ENCODE peak calls at places on chromosomes 16 and 17, in seven cellular contexts. X is astrocyte of the spinal cord, K is HL-60, M is germinal center, T is T47D, U is T follicular helper cell, W is nucleus accumbens. G is an unnamed sample.

GRCh38 chr17:75814900-75815373 is 29.3 kb downstream of the UNC13D start:
- DNase-seq in X (peak; percentile 76), K (no peak), M (no peak), T (no peak), U (no peak), W (no peak), G (peak; percentile 88)

GRCh38 chr17:66578781-66579489 is 256.0 kb upstream of the CACNG5 start:
- DNase-seq in X (no peak), K (peak; percentile 63), M (no peak), T (no peak), U (no peak), W (no peak), G (no peak)

GRCh38 chr16:88647178-88648070 is 3.4 kb downstream of the CYBA start:
- DNase-seq in X (no peak), K (no peak), M (no peak), T (no peak), U (no peak), W (no peak), G (no peak)

GRCh38 chr16:80741716-80742115 is 62.7 kb downstream of the CDYL2 start:
- DNase-seq in X (no peak), K (no peak), M (no peak), T (no peak), U (no peak), W (no peak), G (no peak)

GRCh38 chr17:80382956-80383355 is 32.0 kb upstream of the ENDOV start:
- DNase-seq in X (no peak), K (no peak), M (no peak), T (no peak), U (no peak), W (no peak), G (no peak)

GRCh38 chr17:8151641-8152111 is 528 bp downstream of the PER1 start:
- DNase-seq in X (peak; percentile 71), K (no peak), M (peak; percentile 33), T (peak; percentile 37), U (no peak), W (peak; percentile 70), G (peak; percentile 85)

GRCh38 chr17:57655564-57655963 is 89.5 kb downstream of the CCDC182 start:
- DNase-seq in X (no peak), K (no peak), M (no peak), T (no peak), U (no peak), W (no peak), G (no peak)

GRCh38 chr17:45413498-45413923 is 19.2 kb downstream of the ARHGAP27 start:
- DNase-seq in X (no peak), K (no peak), M (peak; percentile 78), T (no peak), U (no peak), W (no peak), G (no peak)

GRCh38 chr17:20218231-20218630 is 209.1 kb downstream of the SPECC1 start:
- DNase-seq in X (no peak), K (no peak), M (no peak), T (no peak), U (no peak), W (no peak), G (peak; percentile 14)

GRCh38 chr17:80892019-80892855 is 99.4 kb upstream of the CHMP6 start:
- DNase-seq in X (peak; percentile 99), K (peak; percentile 95), M (peak; percentile 36), T (no peak), U (peak; percentile 84), W (peak; percentile 43), G (peak; percentile 97)

GRCh38 chr16:84096447-84097005 is 20.2 kb downstream of the MBTPS1 start:
- DNase-seq in X (no peak), K (no peak), M (no peak), T (peak; percentile 99), U (no peak), W (no peak), G (no peak)

GRCh38 chr17:81342062-81342699 is 47.1 kb upstream of the SLC38A10 start:
- DNase-seq in X (peak; percentile 58), K (no peak), M (no peak), T (no peak), U (no peak), W (no peak), G (peak; percentile 69)

GRCh38 chr17:329794-330420 is 22.7 kb downstream of the RPH3AL start:
- DNase-seq in X (no peak), K (no peak), M (no peak), T (no peak), U (no peak), W (no peak), G (no peak)

GRCh38 chr16:71817690-71818089 is 9.1 kb upstream of the AP1G1 start:
- DNase-seq in X (no peak), K (no peak), M (no peak), T (no peak), U (no peak), W (no peak), G (no peak)

GRCh38 chr17:5826384-5826783 is 242.1 kb upstream of the NLRP1 start:
- DNase-seq in X (peak; percentile 34), K (no peak), M (no peak), T (no peak), U (no peak), W (no peak), G (no peak)

GRCh38 chr16:14181371-14182050 is 110.4 kb downstream of the MRTFB start:
- DNase-seq in X (peak; percentile 61), K (peak; percentile 1), M (no peak), T (no peak), U (no peak), W (no peak), G (peak; percentile 25)

GRCh38 chr17:50051082-50051576 is 4.8 kb upstream of the ITGA3 start:
- DNase-seq in X (peak; percentile 87), K (no peak), M (no peak), T (peak; percentile 46), U (no peak), W (no peak), G (peak; percentile 90)

GRCh38 chr16:68642436-68643064 is 2.6 kb upstream of the CDH3 start:
- DNase-seq in X (no peak), K (no peak), M (no peak), T (no peak), U (no peak), W (no peak), G (peak; percentile 63)

GRCh38 chr16:31453255-31454204 is 5.8 kb upstream of the ARMC5 start:
- DNase-seq in X (peak; percentile 26), K (no peak), M (no peak), T (peak; percentile 37), U (no peak), W (no peak), G (no peak)

GRCh38 chr17:66405836-66406679 is 103.6 kb downstream of the PRKCA start:
- DNase-seq in X (no peak), K (no peak), M (no peak), T (no peak), U (no peak), W (no peak), G (no peak)

GRCh38 chr16:56257260-56257659 is 66.0 kb downstream of the GNAO1 start:
- DNase-seq in X (no peak), K (no peak), M (no peak), T (no peak), U (no peak), W (no peak), G (no peak)

GRCh38 chr16:9219811-9220210 is 128.4 kb downstream of the HAPSTR1 start:
- DNase-seq in X (no peak), K (no peak), M (no peak), T (no peak), U (no peak), W (no peak), G (no peak)

GRCh38 chr16:3538222-3538621 is 37.4 kb downstream of the CLUAP1 start:
- DNase-seq in X (no peak), K (no peak), M (no peak), T (no peak), U (no peak), W (no peak), G (no peak)

GRCh38 chr16:4489030-4489429 is 12.8 kb downstream of the HMOX2 start:
- DNase-seq in X (peak; percentile 79), K (no peak), M (no peak), T (no peak), U (no peak), W (no peak), G (peak; percentile 88)

GRCh38 chr16:14528306-14528948 is 101.6 kb downstream of the PARN start:
- DNase-seq in X (peak; percentile 18), K (no peak), M (no peak), T (no peak), U (no peak), W (no peak), G (no peak)

GRCh38 chr16:73793286-73793685 is 503.3 kb upstream of the PSMD7 start:
- DNase-seq in X (no peak), K (no peak), M (no peak), T (no peak), U (no peak), W (no peak), G (no peak)

GRCh38 chr17:29611351-29612093 is 11.2 kb downstream of the CORO6 start:
- DNase-seq in X (no peak), K (no peak), M (no peak), T (no peak), U (no peak), W (no peak), G (no peak)

GRCh38 chr17:62735027-62735651 is 73.0 kb downstream of the MARCHF10 start:
- DNase-seq in X (no peak), K (no peak), M (no peak), T (no peak), U (no peak), W (no peak), G (no peak)

GRCh38 chr16:73483934-73484712 is 436.2 kb upstream of the ZFHX3 start:
- DNase-seq in X (no peak), K (no peak), M (no peak), T (no peak), U (no peak), W (no peak), G (no peak)

GRCh38 chr17:7502987-7503386 is 18.8 kb downstream of the POLR2A start:
- DNase-seq in X (no peak), K (no peak), M (no peak), T (no peak), U (no peak), W (no peak), G (no peak)

GRCh38 chr17:29883497-29883896 is 46.5 kb downstream of the SSH2 start:
- DNase-seq in X (peak; percentile 12), K (no peak), M (no peak), T (no peak), U (no peak), W (no peak), G (no peak)

GRCh38 chr16:49564577-49565224 is 191.1 kb downstream of the C16orf78 start:
- DNase-seq in X (peak; percentile 69), K (no peak), M (no peak), T (no peak), U (no peak), W (no peak), G (peak; percentile 27)

GRCh38 chr17:80996422-80997305 is 5.0 kb downstream of the CHMP6 start:
- DNase-seq in X (no peak), K (no peak), M (no peak), T (no peak), U (no peak), W (no peak), G (no peak)

GRCh38 chr17:67440311-67441051 is 63.4 kb downstream of the PITPNC1 start:
- DNase-seq in X (no peak), K (no peak), M (no peak), T (no peak), U (no peak), W (no peak), G (no peak)

GRCh38 chr16:83574388-83574787 is 233.4 kb upstream of the HSBP1 start:
- DNase-seq in X (peak; percentile 60), K (no peak), M (no peak), T (no peak), U (no peak), W (no peak), G (peak; percentile 84)

GRCh38 chr16:31201511-31202401 is 804 bp downstream of the PYCARD start:
- DNase-seq in X (no peak), K (no peak), M (peak; percentile 86), T (no peak), U (peak; percentile 25), W (no peak), G (peak; percentile 39)

GRCh38 chr17:81471804-81472456 is 40.7 kb downstream of the ACTG1 start:
- DNase-seq in X (peak; percentile 74), K (no peak), M (no peak), T (peak; percentile 53), U (no peak), W (peak; percentile 85), G (peak; percentile 57)

GRCh38 chr16:66551362-66551761 is 1.0 kb upstream of the CKLF start:
- DNase-seq in X (no peak), K (peak; percentile 52), M (peak; percentile 69), T (peak; percentile 34), U (peak; percentile 49), W (no peak), G (no peak)